ENCODE peak calls at places on chromosomes 7 and 10, in nine cellular contexts. One of them, this sample, is unnamed.

GRCh38 chr7:12730523-12730922 is 43.1 kb downstream of the ARL4A start:
- DNase-seq in hepatocyte: no peak
- DNase-seq in glutamatergic neuron: no peak
- DNase-seq in BE2C: no peak
- DNase-seq in OCI-LY7: no peak
- DNase-seq in omental fat pad: no peak
- DNase-seq in stomach: no peak
- DNase-seq in AG09319: no peak
- DNase-seq in HFFc6: no peak
- DNase-seq in this sample: no peak

GRCh38 chr10:50511512-50512213 is 112.1 kb downstream of the SGMS1 start:
- DNase-seq in AG09319: no peak
- DNase-seq in OCI-LY7: no peak
- DNase-seq in glutamatergic neuron: no peak
- DNase-seq in omental fat pad: no peak
- DNase-seq in hepatocyte: peak
- DNase-seq in BE2C: no peak
- DNase-seq in stomach: no peak
- DNase-seq in HFFc6: peak
- DNase-seq in this sample: no peak

GRCh38 chr10:91190388-91190870 is 30.0 kb upstream of the PCGF5 start:
- DNase-seq in omental fat pad: no peak
- DNase-seq in hepatocyte: no peak
- DNase-seq in stomach: no peak
- DNase-seq in AG09319: peak
- DNase-seq in glutamatergic neuron: no peak
- DNase-seq in HFFc6: peak
- DNase-seq in OCI-LY7: no peak
- DNase-seq in BE2C: no peak
- DNase-seq in this sample: no peak

GRCh38 chr7:24911213-24911603 is 68.8 kb downstream of the OSBPL3 start:
- DNase-seq in HFFc6: no peak
- DNase-seq in AG09319: no peak
- DNase-seq in omental fat pad: no peak
- DNase-seq in glutamatergic neuron: no peak
- DNase-seq in BE2C: no peak
- DNase-seq in hepatocyte: no peak
- DNase-seq in OCI-LY7: peak
- DNase-seq in stomach: no peak
- DNase-seq in this sample: no peak

GRCh38 chr10:58641095-58641531 is 128.4 kb downstream of the BICC1 start:
- DNase-seq in HFFc6: peak
- DNase-seq in BE2C: no peak
- DNase-seq in AG09319: peak
- DNase-seq in stomach: no peak
- DNase-seq in hepatocyte: peak
- DNase-seq in omental fat pad: no peak
- DNase-seq in glutamatergic neuron: no peak
- DNase-seq in OCI-LY7: no peak
- DNase-seq in this sample: no peak

GRCh38 chr10:19713800-19714525 is 102.3 kb upstream of the PLXDC2 start:
- DNase-seq in HFFc6: no peak
- DNase-seq in OCI-LY7: no peak
- DNase-seq in omental fat pad: no peak
- DNase-seq in hepatocyte: no peak
- DNase-seq in stomach: no peak
- DNase-seq in AG09319: no peak
- DNase-seq in BE2C: no peak
- DNase-seq in glutamatergic neuron: no peak
- DNase-seq in this sample: no peak

GRCh38 chr10:124686707-124687376 is 57.3 kb downstream of the FAM53B start:
- DNase-seq in omental fat pad: no peak
- DNase-seq in stomach: peak
- DNase-seq in BE2C: no peak
- DNase-seq in AG09319: no peak
- DNase-seq in HFFc6: no peak
- DNase-seq in hepatocyte: no peak
- DNase-seq in OCI-LY7: no peak
- DNase-seq in glutamatergic neuron: no peak
- DNase-seq in this sample: no peak

GRCh38 chr10:119281581-119282071 is 74.3 kb downstream of the GRK5 start:
- DNase-seq in BE2C: peak
- DNase-seq in hepatocyte: no peak
- DNase-seq in OCI-LY7: no peak
- DNase-seq in AG09319: no peak
- DNase-seq in omental fat pad: no peak
- DNase-seq in stomach: peak
- DNase-seq in glutamatergic neuron: no peak
- DNase-seq in HFFc6: no peak
- DNase-seq in this sample: no peak

GRCh38 chr10:117544729-117545140 is 2.2 kb downstream of the EMX2 start:
- DNase-seq in hepatocyte: no peak
- DNase-seq in omental fat pad: no peak
- DNase-seq in HFFc6: no peak
- DNase-seq in glutamatergic neuron: no peak
- DNase-seq in OCI-LY7: no peak
- DNase-seq in AG09319: no peak
- DNase-seq in BE2C: no peak
- DNase-seq in stomach: no peak
- DNase-seq in this sample: peak

GRCh38 chr7:83648464-83649241 is at the start of gene SEMA3E:
- DNase-seq in BE2C: peak
- DNase-seq in stomach: peak
- DNase-seq in AG09319: no peak
- DNase-seq in omental fat pad: no peak
- DNase-seq in HFFc6: peak
- DNase-seq in glutamatergic neuron: peak
- DNase-seq in OCI-LY7: no peak
- DNase-seq in hepatocyte: peak
- DNase-seq in this sample: peak

GRCh38 chr10:62687230-62687748 is 117.2 kb upstream of the ADO start:
- DNase-seq in AG09319: no peak
- DNase-seq in stomach: no peak
- DNase-seq in omental fat pad: no peak
- DNase-seq in BE2C: no peak
- DNase-seq in OCI-LY7: no peak
- DNase-seq in HFFc6: no peak
- DNase-seq in hepatocyte: no peak
- DNase-seq in glutamatergic neuron: no peak
- DNase-seq in this sample: no peak

GRCh38 chr7:2517004-2517403 is 2.6 kb upstream of the LFNG start:
- DNase-seq in hepatocyte: no peak
- DNase-seq in AG09319: peak
- DNase-seq in HFFc6: peak
- DNase-seq in glutamatergic neuron: no peak
- DNase-seq in BE2C: no peak
- DNase-seq in OCI-LY7: no peak
- DNase-seq in stomach: no peak
- DNase-seq in omental fat pad: no peak
- DNase-seq in this sample: no peak

GRCh38 chr10:122307669-122308486 is 36.8 kb downstream of the BTBD16 start:
- DNase-seq in OCI-LY7: peak
- DNase-seq in glutamatergic neuron: no peak
- DNase-seq in HFFc6: peak
- DNase-seq in AG09319: peak
- DNase-seq in BE2C: no peak
- DNase-seq in hepatocyte: peak
- DNase-seq in stomach: no peak
- DNase-seq in omental fat pad: peak
- DNase-seq in this sample: no peak

GRCh38 chr7:123573896-123574467 is 16.4 kb upstream of the NDUFA5 start:
- DNase-seq in stomach: no peak
- DNase-seq in omental fat pad: no peak
- DNase-seq in glutamatergic neuron: no peak
- DNase-seq in HFFc6: no peak
- DNase-seq in hepatocyte: no peak
- DNase-seq in AG09319: no peak
- DNase-seq in BE2C: no peak
- DNase-seq in OCI-LY7: no peak
- DNase-seq in this sample: no peak

GRCh38 chr7:129559564-129559963 is 52.0 kb upstream of the NRF1 start:
- DNase-seq in glutamatergic neuron: no peak
- DNase-seq in BE2C: no peak
- DNase-seq in HFFc6: no peak
- DNase-seq in AG09319: no peak
- DNase-seq in OCI-LY7: no peak
- DNase-seq in hepatocyte: no peak
- DNase-seq in omental fat pad: no peak
- DNase-seq in stomach: no peak
- DNase-seq in this sample: no peak

GRCh38 chr10:714214-714613 is 24.7 kb upstream of the DIP2C start:
- DNase-seq in hepatocyte: no peak
- DNase-seq in stomach: no peak
- DNase-seq in BE2C: no peak
- DNase-seq in AG09319: no peak
- DNase-seq in glutamatergic neuron: no peak
- DNase-seq in HFFc6: no peak
- DNase-seq in omental fat pad: no peak
- DNase-seq in OCI-LY7: no peak
- DNase-seq in this sample: no peak

GRCh38 chr10:113880236-113880635 is 25.8 kb downstream of the NHLRC2 start:
- DNase-seq in HFFc6: peak
- DNase-seq in AG09319: no peak
- DNase-seq in BE2C: no peak
- DNase-seq in hepatocyte: no peak
- DNase-seq in omental fat pad: no peak
- DNase-seq in OCI-LY7: no peak
- DNase-seq in glutamatergic neuron: no peak
- DNase-seq in stomach: no peak
- DNase-seq in this sample: no peak

GRCh38 chr7:135645296-135645904 is 16.9 kb upstream of the STMP1 start:
- DNase-seq in stomach: no peak
- DNase-seq in BE2C: peak
- DNase-seq in glutamatergic neuron: no peak
- DNase-seq in HFFc6: peak
- DNase-seq in hepatocyte: peak
- DNase-seq in OCI-LY7: peak
- DNase-seq in omental fat pad: no peak
- DNase-seq in AG09319: no peak
- DNase-seq in this sample: no peak

GRCh38 chr10:6833458-6834011 is 253.5 kb upstream of the PRKCQ start:
- DNase-seq in HFFc6: no peak
- DNase-seq in AG09319: no peak
- DNase-seq in omental fat pad: no peak
- DNase-seq in glutamatergic neuron: no peak
- DNase-seq in OCI-LY7: no peak
- DNase-seq in hepatocyte: no peak
- DNase-seq in stomach: no peak
- DNase-seq in BE2C: no peak
- DNase-seq in this sample: no peak

GRCh38 chr10:26488344-26488743 is 50.2 kb downstream of the APBB1IP start:
- DNase-seq in stomach: no peak
- DNase-seq in glutamatergic neuron: no peak
- DNase-seq in omental fat pad: no peak
- DNase-seq in BE2C: no peak
- DNase-seq in hepatocyte: no peak
- DNase-seq in OCI-LY7: no peak
- DNase-seq in AG09319: no peak
- DNase-seq in HFFc6: peak
- DNase-seq in this sample: no peak

GRCh38 chr10:52197098-52197497 is 117.0 kb upstream of the DKK1 start:
- DNase-seq in AG09319: no peak
- DNase-seq in hepatocyte: no peak
- DNase-seq in HFFc6: no peak
- DNase-seq in BE2C: no peak
- DNase-seq in stomach: no peak
- DNase-seq in glutamatergic neuron: no peak
- DNase-seq in omental fat pad: no peak
- DNase-seq in OCI-LY7: no peak
- DNase-seq in this sample: no peak

GRCh38 chr10:71740069-71740468 is 20.5 kb upstream of the C10orf105 start:
- DNase-seq in AG09319: peak
- DNase-seq in stomach: no peak
- DNase-seq in BE2C: peak
- DNase-seq in OCI-LY7: no peak
- DNase-seq in omental fat pad: no peak
- DNase-seq in glutamatergic neuron: no peak
- DNase-seq in HFFc6: peak
- DNase-seq in hepatocyte: peak
- DNase-seq in this sample: no peak

GRCh38 chr10:101831169-101831811 is 12.3 kb downstream of the KCNIP2 start:
- DNase-seq in stomach: no peak
- DNase-seq in BE2C: no peak
- DNase-seq in HFFc6: no peak
- DNase-seq in OCI-LY7: no peak
- DNase-seq in omental fat pad: no peak
- DNase-seq in glutamatergic neuron: no peak
- DNase-seq in AG09319: no peak
- DNase-seq in hepatocyte: no peak
- DNase-seq in this sample: no peak
- TF ChIP-seq CTCF in stomach: no peak
- TF ChIP-seq CTCF in BE2C: no peak
- TF ChIP-seq CTCF in HFFc6: no peak
- TF ChIP-seq CTCF in OCI-LY7: no peak
- TF ChIP-seq CTCF in omental fat pad: no peak
- TF ChIP-seq CTCF in glutamatergic neuron: no peak
- TF ChIP-seq CTCF in AG09319: no peak
- TF ChIP-seq CTCF in hepatocyte: no peak
- TF ChIP-seq CTCF in this sample: no peak

GRCh38 chr10:29321656-29322055 is 32.8 kb downstream of the LYZL1 start:
- DNase-seq in BE2C: no peak
- DNase-seq in OCI-LY7: no peak
- DNase-seq in AG09319: no peak
- DNase-seq in stomach: no peak
- DNase-seq in omental fat pad: no peak
- DNase-seq in glutamatergic neuron: no peak
- DNase-seq in hepatocyte: no peak
- DNase-seq in HFFc6: no peak
- DNase-seq in this sample: no peak
- TF ChIP-seq CTCF in BE2C: no peak
- TF ChIP-seq CTCF in OCI-LY7: no peak
- TF ChIP-seq CTCF in AG09319: no peak
- TF ChIP-seq CTCF in stomach: no peak
- TF ChIP-seq CTCF in omental fat pad: no peak
- TF ChIP-seq CTCF in glutamatergic neuron: no peak
- TF ChIP-seq CTCF in hepatocyte: no peak
- TF ChIP-seq CTCF in HFFc6: no peak
- TF ChIP-seq CTCF in this sample: no peak

DNA sequence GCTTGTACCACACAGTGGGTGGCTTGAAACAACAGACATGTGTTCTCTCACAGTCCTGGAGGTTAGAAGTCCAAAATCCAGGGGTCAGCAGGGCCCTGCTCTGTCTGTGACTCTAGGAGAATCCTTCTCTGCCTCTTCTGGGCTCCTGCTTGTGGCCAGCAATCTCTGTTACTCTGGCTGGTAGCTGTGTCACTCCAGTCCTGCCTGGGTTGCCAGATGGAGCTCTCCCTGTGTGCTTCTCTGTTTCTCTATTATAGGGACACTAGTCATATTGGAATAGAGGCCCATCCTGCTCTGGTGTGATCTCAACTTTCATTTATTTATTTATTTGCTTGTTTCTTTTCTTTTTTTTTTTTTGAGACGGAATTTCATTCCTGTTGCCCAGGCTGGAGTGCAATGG is 276.6 kb upstream of the GALNT17 start:
- DNase-seq in BE2C: no peak
- DNase-seq in omental fat pad: no peak
- DNase-seq in glutamatergic neuron: no peak
- DNase-seq in HFFc6: no peak
- DNase-seq in OCI-LY7: no peak
- DNase-seq in AG09319: no peak
- DNase-seq in hepatocyte: no peak
- DNase-seq in stomach: no peak
- DNase-seq in this sample: no peak
- TF ChIP-seq CTCF in BE2C: no peak
- TF ChIP-seq CTCF in omental fat pad: no peak
- TF ChIP-seq CTCF in glutamatergic neuron: no peak
- TF ChIP-seq CTCF in HFFc6: no peak
- TF ChIP-seq CTCF in OCI-LY7: no peak
- TF ChIP-seq CTCF in AG09319: no peak
- TF ChIP-seq CTCF in hepatocyte: no peak
- TF ChIP-seq CTCF in stomach: no peak
- TF ChIP-seq CTCF in this sample: no peak

GRCh38 chr10:17409170-17409733 is 45.1 kb downstream of the ST8SIA6 start:
- DNase-seq in BE2C: no peak
- DNase-seq in HFFc6: peak
- DNase-seq in hepatocyte: no peak
- DNase-seq in stomach: no peak
- DNase-seq in glutamatergic neuron: no peak
- DNase-seq in OCI-LY7: no peak
- DNase-seq in AG09319: no peak
- DNase-seq in omental fat pad: no peak
- DNase-seq in this sample: no peak
- TF ChIP-seq CTCF in BE2C: peak
- TF ChIP-seq CTCF in HFFc6: peak
- TF ChIP-seq CTCF in hepatocyte: peak
- TF ChIP-seq CTCF in stomach: no peak
- TF ChIP-seq CTCF in glutamatergic neuron: peak
- TF ChIP-seq CTCF in OCI-LY7: peak
- TF ChIP-seq CTCF in AG09319: peak
- TF ChIP-seq CTCF in omental fat pad: no peak
- TF ChIP-seq CTCF in this sample: peak